ENCODE peak calls at places on chromosome 18, in ten cellular contexts. R is NB4; B is EL; F is AG09309; E is NT2/D1; M is hepatocyte; W is NCI-H1105 treated with DMSO at 0.1 percent for 48 hours; C is adipocyte; O is substantia nigra; Q is effector memory CD4-positive, alpha-beta T cell. A is an unnamed sample.

GRCh38 chr18:44651453-44651852 is 29.2 kb upstream of the SETBP1 start:
- DNase-seq in R (no peak), B (peak), F (peak), E (peak), M (peak), W (no peak), C (peak), O (no peak), Q (no peak), A (no peak)

GRCh38 chr18:62105373-62105772 is 81.5 kb downstream of the PIGN start:
- DNase-seq in R (no peak), B (peak), F (no peak), E (no peak), M (no peak), W (no peak), C (no peak), O (no peak), Q (no peak), A (no peak)

GRCh38 chr18:24054130-24054529 is 39.6 kb downstream of the TTC39C start:
- DNase-seq in R (no peak), B (peak), F (no peak), E (no peak), M (no peak), W (no peak), C (no peak), O (no peak), Q (no peak), A (peak)

GRCh38 chr18:14221689-14222088 is 89.5 kb upstream of the ZNF519 start:
- DNase-seq in R (no peak), B (no peak), F (no peak), E (no peak), M (no peak), W (no peak), C (no peak), O (no peak), Q (no peak), A (no peak)

GRCh38 chr18:48529796-48530195 is 9.0 kb upstream of the CTIF start:
- DNase-seq in R (no peak), B (peak), F (peak), E (no peak), M (no peak), W (no peak), C (peak), O (no peak), Q (no peak), A (no peak)

GRCh38 chr18:10476430-10476829 is 22.0 kb downstream of the APCDD1 start:
- DNase-seq in R (no peak), B (peak), F (peak), E (no peak), M (peak), W (peak), C (peak), O (no peak), Q (no peak), A (no peak)

GRCh38 chr18:79321625-79322024 is 74.1 kb upstream of the NFATC1 start:
- DNase-seq in R (no peak), B (no peak), F (no peak), E (no peak), M (no peak), W (no peak), C (peak), O (no peak), Q (no peak), A (no peak)

GRCh38 chr18:34866310-34866709 is 156.2 kb downstream of the DTNA start:
- DNase-seq in R (no peak), B (no peak), F (no peak), E (no peak), M (no peak), W (no peak), C (no peak), O (no peak), Q (no peak), A (no peak)

GRCh38 chr18:34153711-34154110 is 71.0 kb downstream of the NOL4 start:
- DNase-seq in R (peak), B (peak), F (no peak), E (no peak), M (no peak), W (peak), C (no peak), O (no peak), Q (no peak), A (peak)

GRCh38 chr18:26547302-26548143 is 830 bp downstream of the KCTD1 start:
- DNase-seq in R (peak), B (peak), F (peak), E (no peak), M (peak), W (no peak), C (peak), O (no peak), Q (peak), A (no peak)

GRCh38 chr18:25675123-25675850 is 323.3 kb upstream of the ZNF521 start:
- DNase-seq in R (no peak), B (no peak), F (no peak), E (peak), M (no peak), W (no peak), C (no peak), O (no peak), Q (no peak), A (no peak)

GRCh38 chr18:10230072-10230471 is 224.4 kb upstream of the APCDD1 start:
- DNase-seq in R (peak), B (peak), F (peak), E (peak), M (peak), W (no peak), C (peak), O (no peak), Q (no peak), A (peak)

GRCh38 chr18:7600036-7600435 is 32.9 kb downstream of the PTPRM start:
- DNase-seq in R (no peak), B (no peak), F (no peak), E (no peak), M (no peak), W (no peak), C (no peak), O (no peak), Q (no peak), A (no peak)

GRCh38 chr18:35247412-35248249 is 6.8 kb downstream of the ZNF397 start:
- DNase-seq in R (peak), B (no peak), F (no peak), E (no peak), M (no peak), W (no peak), C (no peak), O (no peak), Q (no peak), A (no peak)

GRCh38 chr18:23872701-23873550 is 141.6 kb upstream of the TTC39C start:
- DNase-seq in R (no peak), B (no peak), F (no peak), E (no peak), M (peak), W (no peak), C (no peak), O (no peak), Q (peak), A (no peak)

GRCh38 chr18:11034816-11035215 is 114.6 kb downstream of the PIEZO2 start:
- DNase-seq in R (peak), B (peak), F (no peak), E (no peak), M (no peak), W (no peak), C (no peak), O (no peak), Q (no peak), A (no peak)

GRCh38 chr18:79616651-79617518 is 62.7 kb upstream of the CTDP1 start:
- DNase-seq in R (no peak), B (peak), F (no peak), E (no peak), M (peak), W (no peak), C (peak), O (no peak), Q (no peak), A (no peak)

GRCh38 chr18:66724664-66725356 is 120.9 kb upstream of the CDH19 start:
- DNase-seq in R (no peak), B (no peak), F (no peak), E (no peak), M (peak), W (no peak), C (no peak), O (no peak), Q (no peak), A (peak)

GRCh38 chr18:80183273-80184050 is 63.9 kb downstream of the PARD6G start:
- DNase-seq in R (no peak), B (no peak), F (no peak), E (no peak), M (no peak), W (no peak), C (peak), O (no peak), Q (no peak), A (no peak)

GRCh38 chr18:54957987-54958386 is 1.3 kb downstream of the CCDC68 start:
- DNase-seq in R (no peak), B (no peak), F (no peak), E (no peak), M (peak), W (no peak), C (peak), O (no peak), Q (no peak), A (peak)

GRCh38 chr18:2316686-2317308 is 254.5 kb downstream of the METTL4 start:
- DNase-seq in R (no peak), B (no peak), F (no peak), E (no peak), M (peak), W (no peak), C (no peak), O (no peak), Q (no peak), A (no peak)

GRCh38 chr18:76348267-76349066 is 146.6 kb downstream of the ZNF516 start:
- DNase-seq in R (no peak), B (no peak), F (no peak), E (no peak), M (no peak), W (no peak), C (no peak), O (no peak), Q (no peak), A (no peak)

GRCh38 chr18:21912339-21913239 is 172.0 kb downstream of the MIB1 start:
- DNase-seq in R (no peak), B (no peak), F (no peak), E (peak), M (no peak), W (no peak), C (no peak), O (no peak), Q (no peak), A (peak)

GRCh38 chr18:12376034-12376717 is 851 bp downstream of the AFG3L2 start:
- DNase-seq in R (peak), B (peak), F (no peak), E (no peak), M (peak), W (peak), C (no peak), O (peak), Q (no peak), A (peak)

GRCh38 chr18:44557626-44558151 is 123.0 kb upstream of the SETBP1 start:
- DNase-seq in R (no peak), B (no peak), F (no peak), E (no peak), M (no peak), W (no peak), C (peak), O (no peak), Q (no peak), A (no peak)

GRCh38 chr18:79916128-79916494 is 35.3 kb downstream of the SLC66A2 start:
- DNase-seq in R (no peak), B (no peak), F (no peak), E (no peak), M (no peak), W (no peak), C (no peak), O (no peak), Q (no peak), A (no peak)

A was measured in SK-MEL-5.